ENCODE peak calls at places on chromosome 9, in nine cellular contexts. N is NCI-H1694 treated with DMSO at 0.1 percent for 48 hours, P is NCI-H2029, G is NCI-H446 treated with DMSO at 0.1 percent for 48 hours, M is T-helper 2 cell, O is posterior cingulate gyrus, F is Ammon's horn, B is endothelial cell, V is uterus. A is an unnamed sample.

GRCh38 chr9:34701769-34702736 is 7.9 kb downstream of the CCL21 start:
- DNase-seq in N (peak; percentile 66), P (peak; percentile 72), G (peak; percentile 44), M (peak; percentile 56), O (peak; percentile 97), F (peak; percentile 89), B (peak; percentile 86), V (peak; percentile 87), A (peak; percentile 76)

GRCh38 chr9:122931851-122932199 is 513 bp upstream of the ZBTB26 start:
- DNase-seq in N (no peak), P (no peak), G (no peak), M (no peak), O (no peak), F (no peak), B (peak; percentile 8), V (no peak), A (no peak)

GRCh38 chr9:76691761-76692313 is 72.4 kb upstream of the PCA3 start:
- DNase-seq in N (no peak), P (peak; percentile 78), G (no peak), M (no peak), O (peak; percentile 85), F (peak; percentile 75), B (no peak), V (no peak), A (no peak)

GRCh38 chr9:94829380-94830070 is 103.0 kb downstream of the AOPEP start:
- DNase-seq in N (no peak), P (no peak), G (no peak), M (no peak), O (no peak), F (no peak), B (no peak), V (no peak), A (no peak)

GRCh38 chr9:127187231-127187956 is 65.0 kb upstream of the ANGPTL2 start:
- DNase-seq in N (no peak), P (peak; percentile 38), G (no peak), M (no peak), O (peak; percentile 62), F (no peak), B (no peak), V (peak; percentile 93), A (no peak)

GRCh38 chr9:137786511-137786920 is 91.1 kb upstream of the CACNA1B start:
- DNase-seq in N (no peak), P (no peak), G (no peak), M (no peak), O (no peak), F (no peak), B (no peak), V (no peak), A (no peak)

GRCh38 chr9:22210936-22211335 is 201.8 kb upstream of the CDKN2B start:
- DNase-seq in N (no peak), P (no peak), G (no peak), M (no peak), O (no peak), F (no peak), B (no peak), V (no peak), A (no peak)

GRCh38 chr9:77808750-77809079 is 160.6 kb upstream of the GNA14 start:
- DNase-seq in N (no peak), P (no peak), G (no peak), M (no peak), O (no peak), F (no peak), B (no peak), V (no peak), A (no peak)

A was measured in CD4-positive, alpha-beta T cell.